ENCODE peak calls at places on chromosomes 12 and 14, in six cellular contexts. Q is body of pancreas, G is heart right ventricle, C is transverse colon, E is RWPE1, F is astrocyte. T is an unnamed sample.

GRCh38 chr12:11648514-11649412 is 711 bp upstream of the ETV6 start:
- DNase-seq in Q (peak), G (peak), C (peak), E (peak), F (peak), T (peak)

GRCh38 chr12:110330544-110330943 is 49.5 kb downstream of the ATP2A2 start:
- DNase-seq in Q (no peak), G (no peak), C (no peak), E (no peak), F (peak), T (no peak)

GRCh38 chr12:6330192-6330591 is 11.7 kb downstream of the TNFRSF1A start:
- DNase-seq in Q (no peak), G (no peak), C (no peak), E (no peak), F (no peak), T (no peak)

GRCh38 chr12:121365416-121366062 is 13.3 kb upstream of the ANAPC5 start:
- DNase-seq in Q (no peak), G (no peak), C (no peak), E (no peak), F (no peak), T (no peak)

GRCh38 chr12:126067930-126068329 is 1002.7 kb downstream of the AACS start:
- DNase-seq in Q (no peak), G (no peak), C (no peak), E (no peak), F (no peak), T (no peak)

GRCh38 chr12:91327136-91327535 is 144.5 kb upstream of the DCN start:
- DNase-seq in Q (no peak), G (no peak), C (no peak), E (no peak), F (no peak), T (no peak)

GRCh38 chr12:52924764-52925716 is 20.2 kb upstream of the KRT8 start:
- DNase-seq in Q (peak), G (no peak), C (peak), E (peak), F (peak), T (no peak)

GRCh38 chr14:64937821-64938193 is 4.7 kb downstream of the GPX2 start:
- DNase-seq in Q (no peak), G (no peak), C (no peak), E (no peak), F (no peak), T (no peak)

GRCh38 chr12:11653215-11653753 is 3.8 kb downstream of the ETV6 start:
- DNase-seq in Q (no peak), G (no peak), C (peak), E (no peak), F (no peak), T (no peak)

GRCh38 chr12:24851816-24852337 is 97.0 kb downstream of the BCAT1 start:
- DNase-seq in Q (no peak), G (no peak), C (no peak), E (no peak), F (no peak), T (no peak)

DNA sequence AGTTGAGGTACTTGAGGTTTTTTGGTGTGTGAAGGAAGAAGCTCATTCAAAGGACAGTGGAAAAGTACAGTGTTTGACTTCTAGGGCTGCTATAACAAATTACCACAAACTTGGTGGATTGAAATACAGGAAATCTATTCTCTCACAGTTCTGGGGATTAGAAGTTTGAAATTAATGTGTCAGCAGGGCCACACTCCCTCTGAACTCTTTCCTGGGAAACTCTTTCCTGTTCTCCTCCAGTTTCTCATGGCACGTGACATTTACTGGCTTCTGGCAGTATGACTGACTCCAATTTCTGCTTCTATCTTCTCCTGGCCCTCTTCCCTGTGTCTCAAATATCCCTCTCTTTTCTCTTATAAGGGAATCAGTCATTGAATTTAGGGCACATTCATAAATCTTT is 160.2 kb downstream of the CCDC91 start:
- DNase-seq in Q (no peak), G (no peak), C (no peak), E (no peak), F (no peak), T (no peak)
- H3K27ac ChIP-seq in Q (no peak), G (no peak), C (no peak), E (no peak), F (no peak), T (no peak)

DNA sequence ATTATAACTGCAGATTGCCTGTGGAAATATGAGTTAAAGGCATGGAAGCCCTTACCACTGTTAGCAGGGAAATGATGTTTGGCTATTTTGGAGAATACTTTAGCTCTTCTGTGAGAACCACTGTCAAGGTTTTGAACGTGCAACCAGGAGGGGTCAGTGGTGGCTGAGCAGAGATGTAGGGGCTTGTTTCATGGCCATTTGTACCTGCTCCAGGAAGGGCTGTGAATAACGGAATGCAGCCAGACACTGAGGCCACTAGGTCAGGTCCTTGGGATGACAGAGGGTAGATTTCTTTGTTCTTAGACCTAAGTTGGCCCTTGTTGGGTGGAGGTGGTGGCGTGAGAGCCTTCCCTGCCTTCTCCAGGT is 8.3 kb downstream of the TRAF3 start:
- DNase-seq in Q (no peak), G (no peak), C (no peak), E (no peak), F (no peak), T (no peak)
- TF ChIP-seq CTCF in Q (no peak), G (no peak), C (no peak), E (no peak), F (no peak), T (no peak)

GRCh38 chr12:56220611-56221232 is 1.0 kb downstream of the RNF41 start:
- DNase-seq in Q (no peak), G (no peak), C (no peak), E (no peak), F (peak), T (no peak)

GRCh38 chr12:56221233-56221756 is 427 bp downstream of the RNF41 start:
- DNase-seq in Q (peak), G (peak), C (peak), E (peak), F (peak), T (peak)

GRCh38 chr12:56222531-56222895 is 791 bp upstream of the RNF41 start:
- DNase-seq in Q (no peak), G (no peak), C (no peak), E (no peak), F (no peak), T (no peak)

GRCh38 chr12:56221757-56222530 is at the start of gene RNF41:
- DNase-seq in Q (peak), G (peak), C (peak), E (peak), F (peak), T (peak)

GRCh38 chr12:56219840-56220239 is 1.9 kb downstream of the RNF41 start:
- DNase-seq in Q (no peak), G (no peak), C (no peak), E (no peak), F (no peak), T (no peak)
- H3K27ac ChIP-seq in Q (peak), G (peak), C (peak), E (peak), F (no peak), T (no peak)

GRCh38 chr12:130572553-130572952 is 143.5 kb downstream of the RIMBP2 start:
- DNase-seq in Q (no peak), G (no peak), C (no peak), E (no peak), F (no peak), T (no peak)

GRCh38 chr12:130573235-130573634 is 142.9 kb downstream of the RIMBP2 start:
- DNase-seq in Q (no peak), G (no peak), C (no peak), E (no peak), F (no peak), T (no peak)

GRCh38 chr12:130571734-130572133 is 144.4 kb downstream of the RIMBP2 start:
- DNase-seq in Q (no peak), G (no peak), C (no peak), E (no peak), F (no peak), T (no peak)

GRCh38 chr12:130568546-130568945 is 147.6 kb downstream of the RIMBP2 start:
- DNase-seq in Q (no peak), G (no peak), C (no peak), E (no peak), F (no peak), T (no peak)

DNA sequence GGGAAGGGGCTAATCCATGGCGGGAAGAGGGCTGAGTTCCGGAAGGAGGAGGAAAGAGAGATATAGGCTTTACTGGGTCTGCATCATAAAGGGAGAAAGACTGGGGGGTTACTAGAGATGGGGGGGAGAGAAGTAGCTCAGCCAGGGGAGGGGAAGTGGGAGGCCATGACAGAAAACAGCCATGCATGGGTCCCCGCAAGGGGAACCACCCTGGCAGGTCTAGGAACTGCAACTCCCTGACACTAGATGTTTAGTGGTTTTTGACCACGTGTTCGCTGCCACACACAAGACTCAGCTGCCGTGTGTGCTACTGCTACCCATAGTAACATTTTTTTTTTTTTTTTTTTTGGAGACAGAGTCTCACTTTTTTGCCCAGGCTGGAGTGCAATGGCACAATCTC is 145.0 kb downstream of the RIMBP2 start:
- DNase-seq in Q (no peak), G (no peak), C (no peak), E (no peak), F (no peak), T (no peak)
- TF ChIP-seq CTCF in Q (no peak), G (no peak), C (no peak), E (no peak), F (no peak), T (no peak)

GRCh38 chr14:104802120-104802912 is 1.4 kb downstream of the ZBTB42 start:
- DNase-seq in Q (no peak), G (no peak), C (no peak), E (no peak), F (no peak), T (no peak)

GRCh38 chr14:104802913-104803184 is 1.9 kb downstream of the ZBTB42 start:
- DNase-seq in Q (no peak), G (no peak), C (no peak), E (no peak), F (no peak), T (no peak)

GRCh38 chr14:104800600-104801283 is at the start of gene ZBTB42:
- DNase-seq in Q (peak), G (no peak), C (peak), E (peak), F (peak), T (peak)

GRCh38 chr14:104799657-104800599 is 973 bp upstream of the ZBTB42 start:
- DNase-seq in Q (peak), G (peak), C (peak), E (peak), F (peak), T (peak)

GRCh38 chr14:104801284-104802119 is 601 bp downstream of the ZBTB42 start:
- DNase-seq in Q (peak), G (no peak), C (peak), E (no peak), F (no peak), T (no peak)
- H3K27ac ChIP-seq in Q (peak), G (peak), C (peak), E (peak), F (no peak), T (peak)

DNA sequence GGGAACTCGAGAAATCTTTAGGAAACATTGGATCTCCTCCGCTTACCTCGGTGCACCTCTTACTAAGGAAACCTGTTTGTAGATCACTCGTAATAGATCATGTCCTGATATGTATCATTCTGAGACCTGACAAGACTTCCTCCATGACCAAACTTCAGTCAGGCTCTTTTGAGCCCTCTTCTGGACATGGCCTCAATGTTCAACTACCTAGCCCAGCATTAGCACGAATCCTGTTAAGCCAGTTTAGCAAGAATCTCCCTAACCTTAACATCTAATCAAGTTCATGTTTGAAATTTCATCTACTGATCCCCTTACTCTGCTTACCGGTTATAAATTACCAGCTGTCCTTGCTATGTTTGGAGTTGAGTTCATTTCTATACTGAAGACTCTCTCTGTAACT is 713.9 kb upstream of the USP15 start:
- DNase-seq in Q (no peak), G (no peak), C (no peak), E (peak), F (no peak), T (no peak)
- TF ChIP-seq CTCF in Q (no peak), G (no peak), C (no peak), E (no peak), F (no peak), T (no peak)

GRCh38 chr12:112575559-112576067 is 156.9 kb downstream of the PTPN11 start:
- DNase-seq in Q (no peak), G (no peak), C (no peak), E (no peak), F (no peak), T (no peak)
- H3K27ac ChIP-seq in Q (no peak), G (no peak), C (no peak), E (no peak), F (no peak), T (no peak)

DNA sequence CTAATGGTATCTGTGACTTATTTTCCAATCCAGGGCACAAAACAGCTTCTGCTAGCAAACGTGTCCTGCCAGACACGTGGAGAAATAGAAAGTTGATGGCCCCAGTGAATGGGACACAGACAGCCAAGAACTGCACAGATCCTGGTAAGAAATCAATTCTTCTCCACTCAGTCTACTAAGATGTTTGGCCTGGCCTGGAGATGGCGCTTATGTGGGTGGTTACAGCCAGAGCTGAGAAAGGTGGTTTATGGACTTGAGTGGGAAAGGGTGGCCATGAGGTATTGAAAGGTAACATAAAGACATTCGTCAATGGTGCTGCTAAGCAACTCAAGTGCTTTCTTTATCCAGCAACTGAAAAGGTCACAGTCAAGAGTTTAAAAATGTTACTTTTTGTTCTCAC is 2.9 kb downstream of the SLC24A4 start:
- DNase-seq in Q (no peak), G (no peak), C (no peak), E (no peak), F (no peak), T (no peak)
- TF ChIP-seq CTCF in Q (no peak), G (no peak), C (no peak), E (no peak), F (no peak), T (no peak)

GRCh38 chr12:124698211-124698997 is 131.0 kb upstream of the NCOR2 start:
- DNase-seq in Q (no peak), G (no peak), C (no peak), E (no peak), F (peak), T (no peak)

GRCh38 chr12:124698998-124699305 is 131.5 kb upstream of the NCOR2 start:
- DNase-seq in Q (no peak), G (no peak), C (no peak), E (no peak), F (no peak), T (no peak)

GRCh38 chr12:124694846-124695497 is 127.6 kb upstream of the NCOR2 start:
- DNase-seq in Q (no peak), G (peak), C (no peak), E (peak), F (peak), T (no peak)

GRCh38 chr12:124695861-124696260 is 128.4 kb upstream of the NCOR2 start:
- DNase-seq in Q (no peak), G (no peak), C (no peak), E (no peak), F (no peak), T (no peak)

DNA sequence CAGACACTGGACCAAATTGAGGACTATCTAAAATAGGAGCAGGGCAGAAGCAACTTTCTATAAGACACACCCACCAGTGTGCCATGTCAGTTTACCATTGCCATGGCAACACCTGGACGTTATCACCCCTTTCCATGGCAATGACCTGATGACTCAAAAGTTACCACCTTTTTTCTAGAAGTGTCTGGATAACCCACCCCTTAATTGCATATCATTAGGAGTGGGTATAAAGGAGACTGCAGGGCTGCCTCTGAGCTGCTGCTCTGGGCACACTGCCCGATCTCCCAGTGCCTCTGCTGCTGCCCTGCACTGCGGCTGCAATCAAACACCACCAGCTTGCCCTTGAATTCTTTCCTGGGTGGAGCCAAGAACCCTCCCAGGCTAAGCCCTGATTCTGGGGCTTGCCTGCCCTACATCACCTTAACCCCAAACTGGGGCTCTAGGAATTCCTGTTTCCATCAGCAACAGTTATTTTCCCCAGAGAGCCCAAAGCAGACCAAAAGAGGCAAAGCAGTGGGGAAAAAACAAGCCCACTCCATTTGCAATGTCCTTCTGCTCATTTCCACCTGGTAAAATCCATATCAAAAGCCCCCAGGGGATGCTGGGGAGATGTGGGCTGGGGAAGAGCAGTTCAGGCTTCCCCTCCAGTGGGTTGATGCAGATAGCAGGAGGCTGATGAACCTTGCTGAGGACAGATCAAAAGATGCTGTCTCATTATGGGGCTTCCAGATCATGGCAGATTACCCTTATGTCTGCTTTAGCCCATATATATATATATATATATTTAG is 129.5 kb upstream of the NCOR2 start:
- DNase-seq in Q (no peak), G (no peak), C (no peak), E (no peak), F (no peak), T (no peak)
- H3K27ac ChIP-seq in Q (no peak), G (peak), C (no peak), E (peak), F (no peak), T (peak)

GRCh38 chr14:36524874-36525745 is 5.1 kb upstream of the NKX2-1 start:
- DNase-seq in Q (peak), G (no peak), C (peak), E (no peak), F (no peak), T (peak)
- TF ChIP-seq CTCF in Q (peak), G (peak), C (no peak), E (peak), F (peak), T (peak)